ENCODE peak calls at places on chromosomes 16 and 17, in five cellular contexts. F, X, M, E and A are unnamed samples.

GRCh38 chr17:74729368-74729767 is 7.7 kb upstream of the RAB37 start:
- DNase-seq in F (no peak), X (no peak), M (no peak), E (no peak), A (no peak)

GRCh38 chr16:12767897-12768296 is 35.8 kb downstream of the CPPED1 start:
- DNase-seq in F (no peak), X (no peak), M (no peak), E (no peak), A (no peak)

GRCh38 chr17:32609085-32609484 is 122.3 kb downstream of the CDK5R1 start:
- DNase-seq in F (no peak), X (peak; percentile 78), M (peak; percentile 6), E (no peak), A (no peak)

GRCh38 chr17:64728041-64728695 is 66.1 kb upstream of the SMURF2 start:
- DNase-seq in F (no peak), X (no peak), M (no peak), E (no peak), A (peak; percentile 53)

GRCh38 chr17:5118219-5118618 is 2.4 kb downstream of the USP6 start:
- DNase-seq in F (no peak), X (no peak), M (no peak), E (no peak), A (no peak)

GRCh38 chr17:70519300-70519699 is 350.0 kb downstream of the KCNJ2 start:
- DNase-seq in F (no peak), X (no peak), M (no peak), E (no peak), A (no peak)

GRCh38 chr17:48244121-48244711 is 136.7 kb downstream of the SNX11 start:
- DNase-seq in F (no peak), X (peak; percentile 29), M (no peak), E (peak; percentile 36), A (peak; percentile 41)

GRCh38 chr17:48960834-48961515 is 7.4 kb downstream of the GIP start:
- DNase-seq in F (no peak), X (no peak), M (no peak), E (no peak), A (no peak)

GRCh38 chr17:82686366-82687324 is 11.9 kb downstream of the RAB40B start:
- DNase-seq in F (no peak), X (no peak), M (no peak), E (no peak), A (no peak)

GRCh38 chr17:75020331-75021110 is 8.1 kb downstream of the MRPL58 start:
- DNase-seq in F (no peak), X (no peak), M (no peak), E (no peak), A (no peak)

GRCh38 chr17:29124931-29125270 is 55.3 kb downstream of the MYO18A start:
- DNase-seq in F (no peak), X (no peak), M (no peak), E (no peak), A (no peak)

GRCh38 chr16:82231021-82231787 is 61.2 kb upstream of the MPHOSPH6 start:
- DNase-seq in F (no peak), X (no peak), M (no peak), E (no peak), A (no peak)

GRCh38 chr17:56777859-56778258 is 55.9 kb downstream of the C17orf67 start:
- DNase-seq in F (no peak), X (no peak), M (peak; percentile 26), E (no peak), A (no peak)

GRCh38 chr17:4583796-4584124 is 569 bp upstream of the SMTNL2 start:
- DNase-seq in F (no peak), X (peak; percentile 11), M (no peak), E (no peak), A (no peak)

GRCh38 chr17:29103341-29103740 is 60.4 kb downstream of the PIPOX start:
- DNase-seq in F (no peak), X (no peak), M (no peak), E (no peak), A (no peak)

GRCh38 chr16:46974352-46974751 is 878 bp upstream of the DNAJA2 start:
- DNase-seq in F (no peak), X (peak; percentile 70), M (peak; percentile 15), E (no peak), A (peak; percentile 14)

GRCh38 chr17:74604200-74604599 is 12.1 kb upstream of the CD300LD start:
- DNase-seq in F (no peak), X (peak; percentile 68), M (no peak), E (no peak), A (no peak)

GRCh38 chr17:42880776-42881175 is 19.8 kb upstream of the G6PC1 start:
- DNase-seq in F (no peak), X (no peak), M (no peak), E (no peak), A (no peak)

GRCh38 chr17:28549274-28550132 is 2.9 kb downstream of the UNC119 start:
- DNase-seq in F (no peak), X (peak; percentile 51), M (no peak), E (no peak), A (no peak)

GRCh38 chr16:26645629-26646028 is 421.1 kb upstream of the C16orf82 start:
- DNase-seq in F (no peak), X (peak; percentile 80), M (no peak), E (no peak), A (no peak)

DNA sequence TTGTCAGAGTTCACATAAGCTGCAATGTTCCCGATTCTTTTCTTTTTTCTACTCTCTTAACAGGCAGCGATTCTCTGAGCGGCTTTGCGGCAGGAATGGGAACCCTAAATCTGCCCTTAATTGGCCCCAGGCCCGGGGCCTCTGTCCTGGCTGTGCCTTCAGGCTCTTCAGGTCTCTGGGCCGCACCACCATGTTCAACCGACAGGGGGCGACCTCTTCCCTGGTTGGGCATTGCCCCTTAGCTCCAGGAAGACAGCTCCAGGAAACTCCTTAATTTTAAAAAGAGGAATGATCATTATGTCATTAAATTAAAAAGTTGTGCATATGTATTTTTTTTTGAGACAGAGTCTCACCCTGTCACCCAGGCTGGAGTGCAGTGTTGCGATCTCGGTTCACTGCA is 20.3 kb downstream of the CACNG5 start:
- DNase-seq in F (no peak), X (no peak), M (no peak), E (no peak), A (peak; percentile 1)
- TF ChIP-seq CTCF in F (peak; percentile 46), X (peak; percentile 66), M (peak; percentile 34), E (no peak), A (peak; percentile 40)

GRCh38 chr17:21375757-21376584 is at the start of gene KCNJ12:
- DNase-seq in F (no peak), X (no peak), M (peak; percentile 9), E (no peak), A (no peak)
- H3K4me3 ChIP-seq in F (peak within 1 kb of the TSS; percentile 35), X (peak within 1 kb of the TSS; percentile 48), M (peak within 1 kb of the TSS; percentile 12), E (peak within 1 kb of the TSS; percentile 34), A (no peak within 1 kb of the TSS)

GRCh38 chr17:66790476-66791061 is 44.3 kb upstream of the CACNG5 start:
- DNase-seq in F (no peak), X (no peak), M (peak; percentile 20), E (no peak), A (peak; percentile 42)
- TF ChIP-seq CTCF in F (no peak), X (no peak), M (peak; percentile 14), E (peak; percentile 15), A (no peak)

DNA sequence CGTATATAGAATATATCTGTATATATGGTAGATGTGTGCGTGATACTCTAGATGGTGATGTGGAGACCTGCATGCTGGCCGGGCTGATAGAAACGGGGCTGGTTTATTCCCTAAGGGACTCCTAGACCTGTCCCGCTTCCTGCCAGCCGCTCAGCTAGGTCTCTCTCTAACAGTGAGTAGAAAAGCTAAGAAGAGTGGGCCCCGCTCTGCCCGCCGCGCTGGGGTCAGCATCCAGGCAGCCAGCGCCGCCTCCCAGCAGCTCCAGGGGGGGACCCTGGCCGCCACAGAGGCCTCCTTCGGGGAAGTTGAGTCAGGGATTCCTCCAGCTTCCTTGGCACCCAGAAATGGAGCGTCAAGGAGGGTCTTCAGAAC is 9.4 kb downstream of the CYGB start:
- DNase-seq in F (no peak), X (peak; percentile 93), M (no peak), E (no peak), A (no peak)
- H3K4me3 ChIP-seq in F (no peak overlapping the region), X (peak overlapping the region; percentile 68), M (no peak overlapping the region), E (no peak overlapping the region), A (peak overlapping the region; percentile 32)

GRCh38 chr16:77199211-77199610 is at the start of gene SYCE1L:
- DNase-seq in F (no peak), X (no peak), M (no peak), E (no peak), A (no peak)
- TF ChIP-seq CTCF in F (no peak), X (no peak), M (no peak), E (no peak), A (no peak)